ENCODE peak calls at places on chromosomes 5 and 9, in seven cellular contexts. One of them, this sample, is unnamed.

GRCh38 chr5:84603557-84604185 is 219.0 kb upstream of the EDIL3 start:
- DNase-seq in tibial artery: peak
- DNase-seq in cardiac fibroblast: peak
- DNase-seq in A549: no peak
- DNase-seq in astrocyte of the spinal cord: peak
- DNase-seq in coronary artery: no peak
- DNase-seq in OCI-LY7: no peak
- DNase-seq in this sample: no peak

GRCh38 chr5:80781356-80781755 is 126.6 kb upstream of the DHFR start:
- DNase-seq in tibial artery: no peak
- DNase-seq in cardiac fibroblast: peak
- DNase-seq in A549: no peak
- DNase-seq in astrocyte of the spinal cord: peak
- DNase-seq in coronary artery: no peak
- DNase-seq in OCI-LY7: no peak
- DNase-seq in this sample: peak

GRCh38 chr5:7745882-7746735 is 104.8 kb downstream of the CFAP90 start:
- DNase-seq in tibial artery: peak
- DNase-seq in cardiac fibroblast: peak
- DNase-seq in A549: peak
- DNase-seq in astrocyte of the spinal cord: peak
- DNase-seq in coronary artery: peak
- DNase-seq in OCI-LY7: peak
- DNase-seq in this sample: peak

GRCh38 chr9:114409842-114410241 is 22.1 kb upstream of the AKNA start:
- DNase-seq in tibial artery: no peak
- DNase-seq in cardiac fibroblast: no peak
- DNase-seq in A549: no peak
- DNase-seq in astrocyte of the spinal cord: no peak
- DNase-seq in coronary artery: no peak
- DNase-seq in OCI-LY7: no peak
- DNase-seq in this sample: no peak

GRCh38 chr9:35650341-35651158 is at the start of gene SIT1:
- DNase-seq in tibial artery: no peak
- DNase-seq in cardiac fibroblast: no peak
- DNase-seq in A549: no peak
- DNase-seq in astrocyte of the spinal cord: no peak
- DNase-seq in coronary artery: no peak
- DNase-seq in OCI-LY7: peak
- DNase-seq in this sample: no peak

GRCh38 chr9:75491533-75491932 is 398.9 kb upstream of the PCSK5 start:
- DNase-seq in tibial artery: no peak
- DNase-seq in cardiac fibroblast: no peak
- DNase-seq in A549: no peak
- DNase-seq in astrocyte of the spinal cord: no peak
- DNase-seq in coronary artery: no peak
- DNase-seq in OCI-LY7: no peak
- DNase-seq in this sample: no peak

GRCh38 chr9:99726758-99727157 is 94.9 kb upstream of the NR4A3 start:
- DNase-seq in tibial artery: no peak
- DNase-seq in cardiac fibroblast: no peak
- DNase-seq in A549: no peak
- DNase-seq in astrocyte of the spinal cord: no peak
- DNase-seq in coronary artery: no peak
- DNase-seq in OCI-LY7: no peak
- DNase-seq in this sample: no peak

GRCh38 chr9:4548796-4549725 is 58.8 kb downstream of the SLC1A1 start:
- DNase-seq in tibial artery: no peak
- DNase-seq in cardiac fibroblast: peak
- DNase-seq in A549: peak
- DNase-seq in astrocyte of the spinal cord: no peak
- DNase-seq in coronary artery: no peak
- DNase-seq in OCI-LY7: peak
- DNase-seq in this sample: peak

GRCh38 chr9:3238241-3238640 is 287.6 kb downstream of the RFX3 start:
- DNase-seq in tibial artery: no peak
- DNase-seq in cardiac fibroblast: no peak
- DNase-seq in A549: no peak
- DNase-seq in astrocyte of the spinal cord: no peak
- DNase-seq in coronary artery: no peak
- DNase-seq in OCI-LY7: no peak
- DNase-seq in this sample: no peak

GRCh38 chr5:77333036-77333435 is 122.6 kb downstream of the PDE8B start:
- DNase-seq in tibial artery: no peak
- DNase-seq in cardiac fibroblast: no peak
- DNase-seq in A549: no peak
- DNase-seq in astrocyte of the spinal cord: no peak
- DNase-seq in coronary artery: no peak
- DNase-seq in OCI-LY7: no peak
- DNase-seq in this sample: no peak

GRCh38 chr9:95360866-95361265 is 43.4 kb upstream of the FANCC start:
- DNase-seq in tibial artery: no peak
- DNase-seq in cardiac fibroblast: no peak
- DNase-seq in A549: no peak
- DNase-seq in astrocyte of the spinal cord: no peak
- DNase-seq in coronary artery: no peak
- DNase-seq in OCI-LY7: no peak
- DNase-seq in this sample: no peak

GRCh38 chr9:91207481-91207888 is 154.2 kb downstream of the AUH start:
- DNase-seq in tibial artery: no peak
- DNase-seq in cardiac fibroblast: peak
- DNase-seq in A549: no peak
- DNase-seq in astrocyte of the spinal cord: peak
- DNase-seq in coronary artery: no peak
- DNase-seq in OCI-LY7: no peak
- DNase-seq in this sample: peak

GRCh38 chr5:80698369-80698768 is 43.6 kb upstream of the DHFR start:
- DNase-seq in tibial artery: no peak
- DNase-seq in cardiac fibroblast: no peak
- DNase-seq in A549: no peak
- DNase-seq in astrocyte of the spinal cord: no peak
- DNase-seq in coronary artery: no peak
- DNase-seq in OCI-LY7: no peak
- DNase-seq in this sample: no peak

GRCh38 chr5:15533124-15533893 is 33.3 kb downstream of the FBXL7 start:
- DNase-seq in tibial artery: no peak
- DNase-seq in cardiac fibroblast: peak
- DNase-seq in A549: no peak
- DNase-seq in astrocyte of the spinal cord: peak
- DNase-seq in coronary artery: no peak
- DNase-seq in OCI-LY7: no peak
- DNase-seq in this sample: peak

GRCh38 chr9:121498487-121499176 is 1.0 kb downstream of the GGTA1 start:
- DNase-seq in tibial artery: peak
- DNase-seq in cardiac fibroblast: peak
- DNase-seq in A549: peak
- DNase-seq in astrocyte of the spinal cord: peak
- DNase-seq in coronary artery: no peak
- DNase-seq in OCI-LY7: peak
- DNase-seq in this sample: peak

GRCh38 chr9:19936598-19936997 is 147.8 kb upstream of the SLC24A2 start:
- DNase-seq in tibial artery: no peak
- DNase-seq in cardiac fibroblast: no peak
- DNase-seq in A549: no peak
- DNase-seq in astrocyte of the spinal cord: no peak
- DNase-seq in coronary artery: no peak
- DNase-seq in OCI-LY7: no peak
- DNase-seq in this sample: no peak

GRCh38 chr5:110258460-110258859 is 468.0 kb downstream of the TMEM232 start:
- DNase-seq in tibial artery: no peak
- DNase-seq in cardiac fibroblast: peak
- DNase-seq in A549: no peak
- DNase-seq in astrocyte of the spinal cord: peak
- DNase-seq in coronary artery: no peak
- DNase-seq in OCI-LY7: no peak
- DNase-seq in this sample: no peak

GRCh38 chr9:37512439-37512838 is 26.7 kb downstream of the POLR1E start:
- DNase-seq in tibial artery: no peak
- DNase-seq in cardiac fibroblast: no peak
- DNase-seq in A549: no peak
- DNase-seq in astrocyte of the spinal cord: no peak
- DNase-seq in coronary artery: no peak
- DNase-seq in OCI-LY7: peak
- DNase-seq in this sample: no peak

GRCh38 chr5:57438162-57438561 is 44.4 kb downstream of the ACTBL2 start:
- DNase-seq in tibial artery: no peak
- DNase-seq in cardiac fibroblast: peak
- DNase-seq in A549: no peak
- DNase-seq in astrocyte of the spinal cord: no peak
- DNase-seq in coronary artery: no peak
- DNase-seq in OCI-LY7: no peak
- DNase-seq in this sample: peak

GRCh38 chr5:146528232-146528631 is 12.2 kb upstream of the GPR151 start:
- DNase-seq in tibial artery: no peak
- DNase-seq in cardiac fibroblast: peak
- DNase-seq in A549: no peak
- DNase-seq in astrocyte of the spinal cord: no peak
- DNase-seq in coronary artery: no peak
- DNase-seq in OCI-LY7: no peak
- DNase-seq in this sample: no peak
- TF ChIP-seq CTCF in tibial artery: no peak
- TF ChIP-seq CTCF in cardiac fibroblast: no peak
- TF ChIP-seq CTCF in A549: no peak
- TF ChIP-seq CTCF in astrocyte of the spinal cord: no peak
- TF ChIP-seq CTCF in coronary artery: no peak
- TF ChIP-seq CTCF in OCI-LY7: peak
- TF ChIP-seq CTCF in this sample: no peak

GRCh38 chr9:132858756-132859155 is 19.3 kb downstream of the AK8 start:
- DNase-seq in tibial artery: no peak
- DNase-seq in cardiac fibroblast: no peak
- DNase-seq in A549: no peak
- DNase-seq in astrocyte of the spinal cord: no peak
- DNase-seq in coronary artery: no peak
- DNase-seq in OCI-LY7: no peak
- DNase-seq in this sample: no peak

GRCh38 chr9:132854832-132855231 is 23.3 kb downstream of the AK8 start:
- DNase-seq in tibial artery: no peak
- DNase-seq in cardiac fibroblast: no peak
- DNase-seq in A549: no peak
- DNase-seq in astrocyte of the spinal cord: no peak
- DNase-seq in coronary artery: no peak
- DNase-seq in OCI-LY7: no peak
- DNase-seq in this sample: no peak

GRCh38 chr9:132855904-132856303 is 22.2 kb downstream of the AK8 start:
- DNase-seq in tibial artery: no peak
- DNase-seq in cardiac fibroblast: no peak
- DNase-seq in A549: no peak
- DNase-seq in astrocyte of the spinal cord: no peak
- DNase-seq in coronary artery: no peak
- DNase-seq in OCI-LY7: no peak
- DNase-seq in this sample: no peak

GRCh38 chr9:132857031-132857430 is 21.1 kb downstream of the AK8 start:
- DNase-seq in tibial artery: peak
- DNase-seq in cardiac fibroblast: peak
- DNase-seq in A549: no peak
- DNase-seq in astrocyte of the spinal cord: peak
- DNase-seq in coronary artery: no peak
- DNase-seq in OCI-LY7: no peak
- DNase-seq in this sample: peak

DNA sequence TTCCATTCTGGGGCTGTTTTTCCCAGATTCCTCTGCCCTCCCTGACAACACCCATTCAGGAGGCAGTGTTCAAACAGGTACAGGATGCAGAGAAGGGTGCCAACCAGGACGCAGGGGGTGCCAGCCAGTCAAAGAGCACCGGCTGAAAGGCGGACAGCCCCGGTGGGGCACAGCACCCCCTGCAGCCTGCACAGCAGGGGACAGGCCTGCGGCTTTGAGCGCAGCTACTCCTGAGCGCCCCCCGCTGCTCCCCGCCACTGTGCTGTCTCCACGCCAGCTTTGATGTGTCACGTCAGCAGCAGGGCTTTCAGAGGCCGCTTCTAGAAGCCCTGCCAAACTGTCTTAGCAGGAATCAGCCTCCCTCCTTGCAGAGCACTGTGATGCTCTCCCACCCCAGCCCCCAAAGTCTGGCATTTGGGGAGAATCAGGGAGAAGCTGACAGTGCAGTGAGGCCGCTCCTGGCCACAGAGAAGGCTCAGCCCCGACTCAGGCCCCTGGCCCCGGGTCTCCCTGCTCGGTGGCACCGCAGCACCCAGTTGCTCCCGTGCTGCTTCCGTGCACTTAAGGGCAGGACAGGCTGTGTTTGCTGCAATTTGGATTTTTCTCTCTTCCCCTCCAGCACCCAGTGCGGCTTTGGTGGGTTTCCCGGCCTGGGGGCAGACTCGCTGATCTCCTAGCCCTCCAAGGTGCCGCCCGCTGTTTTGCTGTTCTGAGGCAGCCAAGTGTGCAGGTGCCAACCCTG is 20.3 kb downstream of the AK8 start:
- DNase-seq in tibial artery: no peak
- DNase-seq in cardiac fibroblast: peak
- DNase-seq in A549: no peak
- DNase-seq in astrocyte of the spinal cord: peak
- DNase-seq in coronary artery: no peak
- DNase-seq in OCI-LY7: no peak
- DNase-seq in this sample: no peak
- TF ChIP-seq CTCF in tibial artery: no peak
- TF ChIP-seq CTCF in cardiac fibroblast: peak
- TF ChIP-seq CTCF in A549: no peak
- TF ChIP-seq CTCF in astrocyte of the spinal cord: no peak
- TF ChIP-seq CTCF in coronary artery: no peak
- TF ChIP-seq CTCF in OCI-LY7: no peak
- TF ChIP-seq CTCF in this sample: peak

DNA sequence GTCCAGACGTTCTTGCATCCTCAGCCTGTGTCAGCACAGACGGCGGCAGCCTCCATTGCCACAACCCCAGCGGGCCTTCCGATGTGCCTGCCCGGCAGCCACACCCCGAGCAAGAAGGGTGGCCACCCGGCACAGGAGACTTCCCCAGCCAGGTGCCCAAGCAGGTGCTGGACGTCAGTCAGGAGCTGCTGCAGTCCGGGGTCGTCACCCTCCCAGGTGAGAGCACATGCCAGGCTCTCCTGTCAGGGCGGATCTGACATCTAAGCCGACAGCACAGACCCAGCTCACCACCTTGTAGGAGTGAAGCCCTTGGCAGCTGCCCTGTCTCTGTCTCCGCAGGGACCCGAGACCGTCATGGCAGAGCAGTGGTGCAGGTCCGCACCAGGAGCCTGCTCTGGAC is 48.3 kb upstream of the LRRC14B start:
- DNase-seq in tibial artery: no peak
- DNase-seq in cardiac fibroblast: no peak
- DNase-seq in A549: no peak
- DNase-seq in astrocyte of the spinal cord: no peak
- DNase-seq in coronary artery: no peak
- DNase-seq in OCI-LY7: no peak
- DNase-seq in this sample: no peak
- TF ChIP-seq CTCF in tibial artery: no peak
- TF ChIP-seq CTCF in cardiac fibroblast: no peak
- TF ChIP-seq CTCF in A549: no peak
- TF ChIP-seq CTCF in astrocyte of the spinal cord: no peak
- TF ChIP-seq CTCF in coronary artery: no peak
- TF ChIP-seq CTCF in OCI-LY7: no peak
- TF ChIP-seq CTCF in this sample: no peak

DNA sequence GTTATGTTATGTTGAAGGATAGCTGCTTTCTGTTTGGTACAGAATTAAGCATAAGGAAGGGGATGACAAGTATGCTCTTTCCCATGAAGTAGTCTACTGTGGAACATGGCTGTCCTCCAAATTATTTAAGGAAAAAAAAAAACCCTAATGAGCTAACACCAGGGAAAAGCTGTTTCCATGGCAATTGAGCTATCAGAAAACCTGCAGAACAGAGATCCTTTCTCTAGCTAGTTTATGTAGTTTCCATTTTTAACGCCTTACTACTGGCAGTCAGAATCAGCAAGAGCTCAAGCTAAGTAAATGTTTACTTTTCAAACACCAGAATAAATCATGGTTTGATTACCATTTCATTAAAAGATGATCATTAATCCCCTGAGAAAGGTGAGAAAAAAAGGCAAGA is 287.4 kb upstream of the TARS1 start:
- DNase-seq in tibial artery: no peak
- DNase-seq in cardiac fibroblast: peak
- DNase-seq in A549: no peak
- DNase-seq in astrocyte of the spinal cord: no peak
- DNase-seq in coronary artery: no peak
- DNase-seq in OCI-LY7: no peak
- DNase-seq in this sample: no peak
- TF ChIP-seq CTCF in tibial artery: no peak
- TF ChIP-seq CTCF in cardiac fibroblast: no peak
- TF ChIP-seq CTCF in A549: no peak
- TF ChIP-seq CTCF in astrocyte of the spinal cord: no peak
- TF ChIP-seq CTCF in coronary artery: no peak
- TF ChIP-seq CTCF in OCI-LY7: no peak
- TF ChIP-seq CTCF in this sample: no peak

This sample was measured in HFFc6.